ENCODE peak calls at places on chromosomes 7 and 10, in nine cellular contexts. L, T, R, J, P, Q, U, W and C are unnamed samples.

GRCh38 chr10:114400091-114400490 is 4.2 kb downstream of the AFAP1L2 start:
- DNase-seq in L (no peak), T (no peak), R (peak; percentile 32), J (no peak), P (no peak), Q (no peak), U (no peak), W (no peak), C (no peak)

GRCh38 chr7:26562841-26563240 is 271.2 kb downstream of the SNX10 start:
- DNase-seq in L (no peak), T (no peak), R (no peak), J (no peak), P (no peak), Q (no peak), U (no peak), W (no peak), C (no peak)

GRCh38 chr10:113108948-113109347 is 158.9 kb downstream of the TCF7L2 start:
- DNase-seq in L (no peak), T (no peak), R (no peak), J (no peak), P (no peak), Q (no peak), U (no peak), W (no peak), C (no peak)

GRCh38 chr7:45089314-45089891 is 634 bp upstream of the NACAD start:
- DNase-seq in L (no peak), T (peak; percentile 93), R (peak; percentile 64), J (peak; percentile 34), P (peak; percentile 54), Q (peak; percentile 55), U (peak; percentile 49), W (peak; percentile 69), C (no peak)

GRCh38 chr10:4662576-4663161 is 163.3 kb upstream of the AKR1E2 start:
- DNase-seq in L (no peak), T (no peak), R (no peak), J (no peak), P (no peak), Q (peak; percentile 36), U (peak; percentile 64), W (no peak), C (peak; percentile 71)

GRCh38 chr7:2708547-2709310 is 20.7 kb downstream of the AMZ1 start:
- DNase-seq in L (no peak), T (no peak), R (no peak), J (no peak), P (no peak), Q (no peak), U (no peak), W (no peak), C (no peak)

GRCh38 chr10:31836569-31837406 is 91.8 kb downstream of the ARHGAP12 start:
- DNase-seq in L (no peak), T (peak; percentile 65), R (peak; percentile 73), J (peak; percentile 3), P (no peak), Q (no peak), U (peak; percentile 48), W (no peak), C (peak; percentile 17)

GRCh38 chr7:108024538-108024937 is 21.6 kb upstream of the LAMB1 start:
- DNase-seq in L (no peak), T (no peak), R (no peak), J (no peak), P (no peak), Q (no peak), U (no peak), W (no peak), C (no peak)

GRCh38 chr7:125184801-125185200 is 255.2 kb upstream of the POT1 start:
- DNase-seq in L (no peak), T (no peak), R (no peak), J (no peak), P (no peak), Q (no peak), U (peak; percentile 2), W (no peak), C (no peak)

GRCh38 chr7:96658011-96658391 is 51.6 kb downstream of the SEM1 start:
- DNase-seq in L (no peak), T (no peak), R (no peak), J (no peak), P (no peak), Q (no peak), U (no peak), W (no peak), C (no peak)

GRCh38 chr7:19442016-19442785 is 266.6 kb downstream of the POLR1F start:
- DNase-seq in L (no peak), T (peak; percentile 78), R (peak; percentile 25), J (peak; percentile 46), P (no peak), Q (no peak), U (peak; percentile 70), W (no peak), C (no peak)

GRCh38 chr10:43187213-43187612 is 49.0 kb downstream of the CSGALNACT2 start:
- DNase-seq in L (no peak), T (no peak), R (no peak), J (no peak), P (no peak), Q (no peak), U (no peak), W (no peak), C (no peak)

GRCh38 chr10:61943699-61944444 is 42.4 kb downstream of the ARID5B start:
- DNase-seq in L (no peak), T (peak; percentile 37), R (peak; percentile 82), J (peak; percentile 65), P (peak; percentile 36), Q (no peak), U (peak; percentile 73), W (no peak), C (no peak)

GRCh38 chr10:66799474-66799873 is 126.4 kb upstream of the LRRTM3 start:
- DNase-seq in L (no peak), T (no peak), R (no peak), J (no peak), P (no peak), Q (no peak), U (no peak), W (no peak), C (no peak)
- H3K4me3 ChIP-seq in L (peak overlapping the region; percentile 0), T (no peak overlapping the region), R (peak overlapping the region; percentile 11), J (no peak overlapping the region), P (no peak overlapping the region), Q (peak overlapping the region; percentile 17), U (no peak overlapping the region), W (no peak overlapping the region), C (peak overlapping the region; percentile 16)

GRCh38 chr7:94417921-94418320 is 23.2 kb downstream of the COL1A2 start:
- DNase-seq in L (no peak), T (no peak), R (no peak), J (no peak), P (no peak), Q (no peak), U (no peak), W (no peak), C (no peak)
- H3K4me3 ChIP-seq in L (no peak overlapping the region), T (no peak overlapping the region), R (no peak overlapping the region), J (no peak overlapping the region), P (no peak overlapping the region), Q (no peak overlapping the region), U (no peak overlapping the region), W (no peak overlapping the region), C (no peak overlapping the region)

DNA sequence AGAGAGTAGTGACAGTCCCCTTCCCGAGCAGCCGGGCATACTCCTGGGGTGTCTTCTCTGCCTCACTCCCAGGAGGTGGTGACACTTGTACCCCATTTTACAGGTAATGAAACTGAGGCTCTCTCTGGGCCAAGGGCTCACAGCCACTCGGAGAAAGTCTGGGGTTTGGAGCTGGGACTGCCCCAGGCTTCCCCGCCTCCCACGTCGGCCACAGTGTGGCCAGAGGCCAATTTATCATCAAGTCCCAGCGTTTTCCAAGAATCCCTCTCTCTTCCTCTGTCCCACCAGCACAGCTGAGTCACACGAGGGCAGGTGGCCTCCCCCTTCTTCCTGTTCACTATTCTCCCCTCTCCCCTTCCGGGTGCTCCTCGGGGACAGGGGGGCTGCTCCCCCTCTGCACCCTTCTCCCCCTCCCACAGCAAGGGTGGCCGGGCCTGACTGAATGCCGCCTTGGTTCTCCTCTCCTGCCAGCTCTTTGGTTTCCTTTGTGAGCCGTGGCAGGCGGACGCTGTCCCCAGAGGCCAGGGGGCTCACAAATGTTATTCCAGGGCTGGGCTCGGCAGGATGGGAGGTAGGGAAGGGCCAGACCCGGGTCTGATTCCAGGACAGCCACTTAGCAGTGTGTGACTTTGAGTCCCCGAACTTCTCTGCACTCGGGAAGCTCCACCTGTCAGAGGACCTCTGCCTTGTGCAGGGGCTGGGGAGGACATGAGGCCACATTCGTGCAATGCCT is 17.7 kb downstream of the CLIP2 start:
- DNase-seq in L (no peak), T (peak; percentile 96), R (peak; percentile 37), J (no peak), P (no peak), Q (peak; percentile 69), U (peak; percentile 75), W (no peak), C (no peak)
- H3K4me3 ChIP-seq in L (peak overlapping the region; percentile 45), T (peak overlapping the region; percentile 55), R (peak overlapping the region; percentile 20), J (no peak overlapping the region), P (no peak overlapping the region), Q (peak overlapping the region; percentile 39), U (no peak overlapping the region), W (peak overlapping the region; percentile 12), C (no peak overlapping the region)

DNA sequence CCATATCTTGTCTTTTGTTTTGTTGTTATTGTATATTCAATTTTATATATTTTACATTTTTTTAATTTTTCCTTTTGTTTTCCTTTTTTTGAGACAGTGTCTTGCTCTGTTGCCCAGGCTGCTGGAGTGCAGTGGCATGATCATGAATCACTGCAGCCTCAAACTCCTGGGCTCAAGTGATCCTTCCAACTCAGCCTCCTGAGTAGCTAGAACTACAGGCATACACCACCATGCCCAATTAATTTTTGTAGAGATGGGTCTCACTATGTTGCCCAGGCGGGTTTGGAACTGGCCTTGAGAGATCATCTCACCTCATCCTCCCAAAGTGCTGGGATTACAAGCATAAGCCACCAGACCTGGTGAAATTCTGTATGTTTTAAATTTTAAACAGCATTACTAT is 25.4 kb upstream of the TNKS2 start:
- DNase-seq in L (no peak), T (no peak), R (no peak), J (no peak), P (no peak), Q (no peak), U (no peak), W (no peak), C (no peak)
- H3K4me3 ChIP-seq in L (no peak overlapping the region), T (no peak overlapping the region), R (no peak overlapping the region), J (no peak overlapping the region), P (no peak overlapping the region), Q (no peak overlapping the region), U (no peak overlapping the region), W (no peak overlapping the region), C (no peak overlapping the region)

GRCh38 chr7:98617051-98617959 is at the start of gene NPTX2:
- DNase-seq in L (no peak), T (peak; percentile 89), R (no peak), J (no peak), P (no peak), Q (peak; percentile 57), U (no peak), W (no peak), C (no peak)
- H3K4me3 ChIP-seq in L (peak within 1 kb of the TSS; percentile 54), T (no peak within 1 kb of the TSS), R (no peak within 1 kb of the TSS), J (no peak within 1 kb of the TSS), P (no peak within 1 kb of the TSS), Q (peak within 1 kb of the TSS; percentile 49), U (no peak within 1 kb of the TSS), W (no peak within 1 kb of the TSS), C (no peak within 1 kb of the TSS)